ENCODE peak calls at places on chromosome 19, in seven cellular contexts. A is gastroesophageal sphincter; X is Panc1; S is RWPE2; F is memory B cell; O is psoas muscle; K is stimulated activated effector memory CD8-positive, alpha-beta T cell treated with anti-CD3 and anti-CD28 coated beads, Interleukin-12 subunit alpha, Interleukin-12 subunit beta, amount 100 ng/mL, for 72 hours. E is an unnamed sample.

GRCh38 chr19:37413243-37414084 is 42.6 kb downstream of the ZNF527 start:
- ATAC-seq in F (no peak), K (no peak), X (no peak), A (no peak), S (no peak), O (no peak), E (no peak)

GRCh38 chr19:33397536-33398360 is 24.2 kb downstream of the CEBPG start:
- ATAC-seq in O (no peak), F (no peak), X (peak; percentile 5), A (no peak), K (no peak), S (no peak), E (no peak)

GRCh38 chr19:14694867-14695266 is 5.0 kb downstream of the ZNF333 start:
- ATAC-seq in X (no peak), F (no peak), A (no peak), S (no peak), O (no peak), K (no peak), E (no peak)

GRCh38 chr19:19403373-19403901 is 2.0 kb upstream of the GATAD2A start:
- ATAC-seq in S (peak; percentile 1), F (no peak), A (no peak), K (peak; percentile 14), X (no peak), O (peak; percentile 47), E (no peak)

GRCh38 chr19:2607712-2608601 is 94.5 kb downstream of the GNG7 start:
- ATAC-seq in F (peak; percentile 36), S (no peak), K (peak; percentile 91), A (no peak), X (no peak), O (no peak), E (peak; percentile 86)

GRCh38 chr19:13100871-13101589 is 1.6 kb downstream of the LYL1 start:
- ATAC-seq in S (no peak), K (no peak), O (no peak), F (no peak), A (no peak), X (no peak), E (no peak)

GRCh38 chr19:19602713-19603320 is 15.7 kb downstream of the PBX4 start:
- ATAC-seq in O (no peak), X (no peak), F (no peak), K (no peak), S (peak; percentile 85), A (no peak), E (no peak)

GRCh38 chr19:29831041-29831548 is 19.3 kb downstream of the CCNE1 start:
- ATAC-seq in K (peak; percentile 98), O (no peak), F (peak; percentile 92), A (no peak), S (peak; percentile 78), X (peak; percentile 65), E (peak; percentile 97)

GRCh38 chr19:6273701-6274601 is 5.8 kb downstream of the MLLT1 start:
- ATAC-seq in F (no peak), A (peak; percentile 91), O (peak; percentile 85), K (no peak), S (peak; percentile 77), X (peak; percentile 49), E (no peak)

GRCh38 chr19:31372245-31372781 is 23.1 kb upstream of the TSHZ3 start:
- ATAC-seq in S (no peak), F (no peak), X (no peak), O (no peak), A (no peak), K (peak; percentile 53), E (no peak)

GRCh38 chr19:44112802-44113137 is 429 bp upstream of the ZNF225 start:
- ATAC-seq in F (no peak), A (no peak), S (peak; percentile 11), O (no peak), X (peak; percentile 51), K (no peak), E (no peak)

GRCh38 chr19:4877753-4878490 is 10.5 kb upstream of the PLIN3 start:
- ATAC-seq in K (no peak), X (peak; percentile 55), F (no peak), S (no peak), O (peak; percentile 94), A (peak; percentile 80), E (no peak)

GRCh38 chr19:38248421-38248820 is 7.8 kb downstream of the PPP1R14A start:
- ATAC-seq in O (no peak), X (no peak), K (no peak), F (no peak), S (no peak), A (no peak), E (no peak)

GRCh38 chr19:29212614-29213573 is at the start of gene UQCRFS1:
- ATAC-seq in X (peak; percentile 99), F (peak; percentile 94), O (peak; percentile 99), S (peak; percentile 98), A (peak; percentile 99), K (peak; percentile 98), E (peak; percentile 98)

GRCh38 chr19:7908742-7909461 is 5.2 kb downstream of the MAP2K7 start:
- ATAC-seq in O (no peak), F (no peak), S (peak; percentile 16), X (no peak), K (no peak), A (no peak), E (no peak)

GRCh38 chr19:48859711-48860572 is 8.5 kb downstream of the PLEKHA4 start:
- ATAC-seq in O (no peak), S (no peak), K (no peak), X (peak; percentile 24), A (peak; percentile 34), F (peak; percentile 23), E (peak; percentile 36)

GRCh38 chr19:56136362-56136761 is 4.7 kb upstream of the ZNF444 start:
- ATAC-seq in S (no peak), O (no peak), F (no peak), A (no peak), K (no peak), X (no peak), E (no peak)

GRCh38 chr19:55683449-55684261 is 8.6 kb downstream of the EPN1 start:
- ATAC-seq in K (no peak), X (no peak), F (no peak), O (no peak), A (no peak), S (no peak), E (no peak)

E was measured in activated T-helper 17 cell treated with anti-CD3 and anti-CD28 coated beads, Interleukin-2, amount 50 U/mL, for 72 hours.